ENCODE peak calls at places on chromosomes 12 and 14, in five cellular contexts. One of them, this sample, is unnamed.

GRCh38 chr14:89351364-89351957 is 65.6 kb downstream of the FOXN3 start:
- DNase-seq in AG10803: peak
- DNase-seq in mucosa of descending colon: no peak
- DNase-seq in stimulated activated CD4-positive, alpha-beta T cell treated with anti-CD3 and anti-CD28 coated beads, Interleukin-2, amount 100 ng/mL, for 48 hours: no peak
- DNase-seq in NCI-H460: no peak
- DNase-seq in this sample: no peak

GRCh38 chr12:18141583-18141982 is 51.6 kb upstream of the RERGL start:
- DNase-seq in NCI-H460: no peak
- DNase-seq in stimulated activated CD4-positive, alpha-beta T cell treated with anti-CD3 and anti-CD28 coated beads, Interleukin-2, amount 100 ng/mL, for 48 hours: no peak
- DNase-seq in mucosa of descending colon: no peak
- DNase-seq in AG10803: peak
- DNase-seq in this sample: no peak

GRCh38 chr12:132227156-132227555 is 82.9 kb downstream of the NOC4L start:
- DNase-seq in mucosa of descending colon: no peak
- DNase-seq in AG10803: no peak
- DNase-seq in NCI-H460: no peak
- DNase-seq in stimulated activated CD4-positive, alpha-beta T cell treated with anti-CD3 and anti-CD28 coated beads, Interleukin-2, amount 100 ng/mL, for 48 hours: no peak
- DNase-seq in this sample: no peak

GRCh38 chr12:111643428-111643826 is 42.3 kb downstream of the BRAP start:
- DNase-seq in stimulated activated CD4-positive, alpha-beta T cell treated with anti-CD3 and anti-CD28 coated beads, Interleukin-2, amount 100 ng/mL, for 48 hours: no peak
- DNase-seq in NCI-H460: no peak
- DNase-seq in AG10803: no peak
- DNase-seq in mucosa of descending colon: peak
- DNase-seq in this sample: no peak

GRCh38 chr14:65565948-65566347 is 153.4 kb downstream of the FUT8 start:
- DNase-seq in mucosa of descending colon: no peak
- DNase-seq in stimulated activated CD4-positive, alpha-beta T cell treated with anti-CD3 and anti-CD28 coated beads, Interleukin-2, amount 100 ng/mL, for 48 hours: no peak
- DNase-seq in NCI-H460: no peak
- DNase-seq in AG10803: peak
- DNase-seq in this sample: no peak

GRCh38 chr14:55889124-55889523 is 229.1 kb upstream of the PELI2 start:
- DNase-seq in NCI-H460: peak
- DNase-seq in AG10803: no peak
- DNase-seq in mucosa of descending colon: no peak
- DNase-seq in stimulated activated CD4-positive, alpha-beta T cell treated with anti-CD3 and anti-CD28 coated beads, Interleukin-2, amount 100 ng/mL, for 48 hours: no peak
- DNase-seq in this sample: no peak

GRCh38 chr12:95248604-95249355 is 31.2 kb downstream of the VEZT start:
- DNase-seq in NCI-H460: no peak
- DNase-seq in AG10803: peak
- DNase-seq in mucosa of descending colon: no peak
- DNase-seq in stimulated activated CD4-positive, alpha-beta T cell treated with anti-CD3 and anti-CD28 coated beads, Interleukin-2, amount 100 ng/mL, for 48 hours: no peak
- DNase-seq in this sample: no peak

GRCh38 chr12:52022841-52023181 is 16.1 kb downstream of the TAMALIN start:
- DNase-seq in AG10803: no peak
- DNase-seq in stimulated activated CD4-positive, alpha-beta T cell treated with anti-CD3 and anti-CD28 coated beads, Interleukin-2, amount 100 ng/mL, for 48 hours: no peak
- DNase-seq in mucosa of descending colon: peak
- DNase-seq in NCI-H460: no peak
- DNase-seq in this sample: no peak

GRCh38 chr14:73741386-73741875 is 27.2 kb upstream of the PNMA1 start:
- DNase-seq in AG10803: no peak
- DNase-seq in NCI-H460: no peak
- DNase-seq in mucosa of descending colon: peak
- DNase-seq in stimulated activated CD4-positive, alpha-beta T cell treated with anti-CD3 and anti-CD28 coated beads, Interleukin-2, amount 100 ng/mL, for 48 hours: peak
- DNase-seq in this sample: no peak

GRCh38 chr14:95291859-95292542 is 27.7 kb downstream of the CLMN start:
- DNase-seq in stimulated activated CD4-positive, alpha-beta T cell treated with anti-CD3 and anti-CD28 coated beads, Interleukin-2, amount 100 ng/mL, for 48 hours: no peak
- DNase-seq in NCI-H460: no peak
- DNase-seq in mucosa of descending colon: peak
- DNase-seq in AG10803: peak
- DNase-seq in this sample: no peak

GRCh38 chr14:70890842-70891442 is 16.3 kb upstream of the PCNX1 start:
- DNase-seq in NCI-H460: no peak
- DNase-seq in mucosa of descending colon: no peak
- DNase-seq in stimulated activated CD4-positive, alpha-beta T cell treated with anti-CD3 and anti-CD28 coated beads, Interleukin-2, amount 100 ng/mL, for 48 hours: no peak
- DNase-seq in AG10803: no peak
- DNase-seq in this sample: no peak

GRCh38 chr12:572532-572899 is 90.7 kb downstream of the NINJ2 start:
- DNase-seq in AG10803: no peak
- DNase-seq in mucosa of descending colon: no peak
- DNase-seq in NCI-H460: no peak
- DNase-seq in stimulated activated CD4-positive, alpha-beta T cell treated with anti-CD3 and anti-CD28 coated beads, Interleukin-2, amount 100 ng/mL, for 48 hours: no peak
- DNase-seq in this sample: no peak

GRCh38 chr12:24728366-24728765 is 220.5 kb downstream of the BCAT1 start:
- DNase-seq in stimulated activated CD4-positive, alpha-beta T cell treated with anti-CD3 and anti-CD28 coated beads, Interleukin-2, amount 100 ng/mL, for 48 hours: no peak
- DNase-seq in AG10803: peak
- DNase-seq in mucosa of descending colon: no peak
- DNase-seq in NCI-H460: peak
- DNase-seq in this sample: no peak

This sample was measured in neural crest cell.